ENCODE peak calls at places on chromosomes 3 and 15, in seven cellular contexts. One of them, this sample, is unnamed.

GRCh38 chr3:17811633-17812032 is 69.2 kb upstream of the TBC1D5 start:
- DNase-seq in HepG2: no peak
- DNase-seq in SK-N-SH: no peak
- DNase-seq in GM12878: no peak
- DNase-seq in HCT116: no peak
- DNase-seq in K562: no peak
- DNase-seq in H1: no peak
- DNase-seq in this sample: no peak

GRCh38 chr15:94259121-94259776 is 27.9 kb downstream of the MCTP2 start:
- DNase-seq in HepG2: no peak
- DNase-seq in SK-N-SH: no peak
- DNase-seq in GM12878: no peak
- DNase-seq in HCT116: no peak
- DNase-seq in K562: no peak
- DNase-seq in H1: no peak
- DNase-seq in this sample: no peak

GRCh38 chr3:185717121-185717520 is 107.7 kb downstream of the IGF2BP2 start:
- DNase-seq in HepG2: no peak
- DNase-seq in SK-N-SH: no peak
- DNase-seq in GM12878: no peak
- DNase-seq in HCT116: no peak
- DNase-seq in K562: no peak
- DNase-seq in H1: no peak
- DNase-seq in this sample: no peak

GRCh38 chr3:183268361-183268760 is 15.3 kb downstream of the B3GNT5 start:
- DNase-seq in HepG2: no peak
- DNase-seq in SK-N-SH: no peak
- DNase-seq in GM12878: no peak
- DNase-seq in HCT116: no peak
- DNase-seq in K562: no peak
- DNase-seq in H1: no peak
- DNase-seq in this sample: no peak

GRCh38 chr3:115245437-115245836 is 98.3 kb upstream of the ZBTB20 start:
- DNase-seq in HepG2: no peak
- DNase-seq in SK-N-SH: no peak
- DNase-seq in GM12878: no peak
- DNase-seq in HCT116: peak; percentile 67
- DNase-seq in K562: peak; percentile 23
- DNase-seq in H1: no peak
- DNase-seq in this sample: no peak

GRCh38 chr15:34049096-34049495 is 10.1 kb upstream of the AVEN start:
- DNase-seq in HepG2: no peak
- DNase-seq in SK-N-SH: no peak
- DNase-seq in GM12878: no peak
- DNase-seq in HCT116: no peak
- DNase-seq in K562: no peak
- DNase-seq in H1: no peak
- DNase-seq in this sample: no peak

GRCh38 chr3:2099779-2100191 is 1.1 kb downstream of the CNTN4 start:
- DNase-seq in HepG2: no peak
- DNase-seq in SK-N-SH: no peak
- DNase-seq in GM12878: no peak
- DNase-seq in HCT116: no peak
- DNase-seq in K562: no peak
- DNase-seq in H1: peak; percentile 56
- DNase-seq in this sample: no peak

GRCh38 chr3:149129326-149130123 is at the start of gene HPS3:
- DNase-seq in HepG2: peak; percentile 79
- DNase-seq in SK-N-SH: peak; percentile 96
- DNase-seq in GM12878: peak; percentile 46
- DNase-seq in HCT116: peak; percentile 73
- DNase-seq in K562: peak; percentile 91
- DNase-seq in H1: peak; percentile 87
- DNase-seq in this sample: peak; percentile 96

GRCh38 chr15:78696436-78696835 is 55.4 kb upstream of the CHRNB4 start:
- DNase-seq in HepG2: no peak
- DNase-seq in SK-N-SH: no peak
- DNase-seq in GM12878: no peak
- DNase-seq in HCT116: no peak
- DNase-seq in K562: no peak
- DNase-seq in H1: no peak
- DNase-seq in this sample: no peak

GRCh38 chr15:68499620-68500312 is 67.8 kb upstream of the ITGA11 start:
- DNase-seq in HepG2: no peak
- DNase-seq in SK-N-SH: no peak
- DNase-seq in GM12878: no peak
- DNase-seq in HCT116: no peak
- DNase-seq in K562: no peak
- DNase-seq in H1: peak; percentile 34
- DNase-seq in this sample: no peak

GRCh38 chr15:60172147-60172546 is 168.0 kb downstream of the FOXB1 start:
- DNase-seq in HepG2: no peak
- DNase-seq in SK-N-SH: no peak
- DNase-seq in GM12878: no peak
- DNase-seq in HCT116: no peak
- DNase-seq in K562: no peak
- DNase-seq in H1: no peak
- DNase-seq in this sample: no peak

GRCh38 chr15:51667478-51667877 is 13.8 kb upstream of the SCG3 start:
- DNase-seq in HepG2: no peak
- DNase-seq in SK-N-SH: peak; percentile 34
- DNase-seq in GM12878: no peak
- DNase-seq in HCT116: no peak
- DNase-seq in K562: no peak
- DNase-seq in H1: no peak
- DNase-seq in this sample: no peak

GRCh38 chr3:64195786-64196185 is 29.5 kb downstream of the PRICKLE2 start:
- DNase-seq in HepG2: no peak
- DNase-seq in SK-N-SH: no peak
- DNase-seq in GM12878: no peak
- DNase-seq in HCT116: no peak
- DNase-seq in K562: no peak
- DNase-seq in H1: no peak
- DNase-seq in this sample: no peak
- TF ChIP-seq JUND in HepG2: no peak
- TF ChIP-seq JUND in SK-N-SH: peak; percentile 21
- TF ChIP-seq JUND in GM12878: no peak
- TF ChIP-seq JUND in HCT116: no peak
- TF ChIP-seq JUND in K562: no peak
- TF ChIP-seq JUND in H1: no peak
- TF ChIP-seq JUND in this sample: no peak

GRCh38 chr15:66908503-66909095 is 156.8 kb upstream of the SMAD3 start:
- DNase-seq in HepG2: no peak
- DNase-seq in SK-N-SH: no peak
- DNase-seq in GM12878: no peak
- DNase-seq in HCT116: no peak
- DNase-seq in K562: no peak
- DNase-seq in H1: no peak
- DNase-seq in this sample: no peak

GRCh38 chr15:66907826-66908502 is 157.4 kb upstream of the SMAD3 start:
- DNase-seq in HepG2: peak; percentile 56
- DNase-seq in SK-N-SH: no peak
- DNase-seq in GM12878: peak; percentile 39
- DNase-seq in HCT116: no peak
- DNase-seq in K562: no peak
- DNase-seq in H1: no peak
- DNase-seq in this sample: no peak

GRCh38 chr15:66911131-66911700 is 154.2 kb upstream of the SMAD3 start:
- DNase-seq in HepG2: no peak
- DNase-seq in SK-N-SH: no peak
- DNase-seq in GM12878: no peak
- DNase-seq in HCT116: no peak
- DNase-seq in K562: no peak
- DNase-seq in H1: no peak
- DNase-seq in this sample: no peak

GRCh38 chr15:66912001-66912400 is 153.4 kb upstream of the SMAD3 start:
- DNase-seq in HepG2: no peak
- DNase-seq in SK-N-SH: no peak
- DNase-seq in GM12878: no peak
- DNase-seq in HCT116: no peak
- DNase-seq in K562: no peak
- DNase-seq in H1: no peak
- DNase-seq in this sample: no peak

GRCh38 chr15:66909381-66909890 is 156.0 kb upstream of the SMAD3 start:
- DNase-seq in HepG2: no peak
- DNase-seq in SK-N-SH: no peak
- DNase-seq in GM12878: no peak
- DNase-seq in HCT116: no peak
- DNase-seq in K562: no peak
- DNase-seq in H1: no peak
- DNase-seq in this sample: no peak
- TF ChIP-seq JUND in HepG2: no peak
- TF ChIP-seq JUND in SK-N-SH: no peak
- TF ChIP-seq JUND in GM12878: no peak
- TF ChIP-seq JUND in HCT116: no peak
- TF ChIP-seq JUND in K562: no peak
- TF ChIP-seq JUND in H1: no peak
- TF ChIP-seq JUND in this sample: no peak

DNA sequence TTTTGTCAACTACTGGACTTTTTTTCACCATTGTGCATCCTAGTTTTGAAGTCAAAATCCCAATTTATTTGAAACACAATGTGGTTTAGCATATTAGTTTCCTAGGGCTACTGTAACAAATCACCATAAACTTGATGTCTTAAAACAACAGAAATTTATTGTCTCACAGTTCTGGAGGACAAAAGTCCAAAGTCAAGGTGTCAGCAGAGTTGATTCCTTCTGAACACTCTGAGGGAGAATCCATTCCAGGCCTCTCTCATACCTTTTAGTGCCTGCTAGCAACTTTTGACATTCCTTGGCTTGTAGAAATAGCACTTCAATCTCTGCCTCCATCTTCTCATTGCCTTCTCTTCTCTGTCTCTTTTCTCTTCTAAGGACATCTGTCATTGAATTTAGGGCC is 14.9 kb upstream of the SLC27A2 start:
- DNase-seq in HepG2: no peak
- DNase-seq in SK-N-SH: no peak
- DNase-seq in GM12878: no peak
- DNase-seq in HCT116: no peak
- DNase-seq in K562: no peak
- DNase-seq in H1: no peak
- DNase-seq in this sample: no peak
- TF ChIP-seq JUND in HepG2: no peak
- TF ChIP-seq JUND in SK-N-SH: no peak
- TF ChIP-seq JUND in GM12878: no peak
- TF ChIP-seq JUND in HCT116: no peak
- TF ChIP-seq JUND in K562: no peak
- TF ChIP-seq JUND in H1: no peak
- TF ChIP-seq JUND in this sample: no peak

DNA sequence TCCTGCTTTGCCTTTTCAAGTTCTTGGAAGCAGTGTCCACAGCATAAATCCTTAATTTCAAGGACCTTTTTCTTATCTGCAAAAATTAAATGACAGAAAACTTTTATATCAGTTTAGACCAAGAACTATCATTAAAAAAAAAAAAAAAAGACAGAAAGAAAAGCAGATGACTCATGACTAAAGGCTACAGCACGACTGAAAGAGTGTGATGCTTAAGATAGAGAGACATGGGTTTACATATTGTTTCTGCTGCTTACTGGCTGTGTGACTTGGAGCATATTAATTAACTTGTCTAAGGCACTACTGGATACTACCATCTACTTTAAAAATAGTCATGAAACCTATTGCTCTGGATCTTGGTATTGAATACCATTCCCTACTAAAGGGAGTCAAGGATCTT is 62.3 kb downstream of the CEP152 start:
- DNase-seq in HepG2: no peak
- DNase-seq in SK-N-SH: no peak
- DNase-seq in GM12878: no peak
- DNase-seq in HCT116: no peak
- DNase-seq in K562: no peak
- DNase-seq in H1: no peak
- DNase-seq in this sample: no peak
- TF ChIP-seq JUND in HepG2: no peak
- TF ChIP-seq JUND in SK-N-SH: peak; percentile 27
- TF ChIP-seq JUND in GM12878: no peak
- TF ChIP-seq JUND in HCT116: no peak
- TF ChIP-seq JUND in K562: no peak
- TF ChIP-seq JUND in H1: no peak
- TF ChIP-seq JUND in this sample: no peak

DNA sequence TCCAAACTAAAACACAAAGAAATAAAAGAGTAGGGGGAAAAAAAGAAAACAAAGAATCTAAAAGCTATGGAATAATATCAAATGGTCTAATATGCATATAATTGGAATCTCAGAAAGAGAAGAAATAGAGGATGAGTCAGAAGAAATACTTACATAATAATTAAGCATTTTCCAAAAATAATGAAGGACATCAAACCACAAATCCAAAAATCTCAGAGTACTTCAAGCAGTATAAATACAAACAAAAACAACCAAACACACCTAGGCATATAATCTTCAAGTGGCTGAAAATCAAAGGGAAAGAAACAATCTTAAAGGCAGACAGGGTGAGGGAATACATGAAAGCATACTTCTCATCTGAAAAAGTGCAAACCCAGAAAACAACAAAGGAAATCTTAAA is 46.3 kb downstream of the MYLK start:
- DNase-seq in HepG2: no peak
- DNase-seq in SK-N-SH: no peak
- DNase-seq in GM12878: no peak
- DNase-seq in HCT116: no peak
- DNase-seq in K562: no peak
- DNase-seq in H1: no peak
- DNase-seq in this sample: no peak
- TF ChIP-seq JUND in HepG2: no peak
- TF ChIP-seq JUND in SK-N-SH: no peak
- TF ChIP-seq JUND in GM12878: no peak
- TF ChIP-seq JUND in HCT116: no peak
- TF ChIP-seq JUND in K562: no peak
- TF ChIP-seq JUND in H1: no peak
- TF ChIP-seq JUND in this sample: no peak

DNA sequence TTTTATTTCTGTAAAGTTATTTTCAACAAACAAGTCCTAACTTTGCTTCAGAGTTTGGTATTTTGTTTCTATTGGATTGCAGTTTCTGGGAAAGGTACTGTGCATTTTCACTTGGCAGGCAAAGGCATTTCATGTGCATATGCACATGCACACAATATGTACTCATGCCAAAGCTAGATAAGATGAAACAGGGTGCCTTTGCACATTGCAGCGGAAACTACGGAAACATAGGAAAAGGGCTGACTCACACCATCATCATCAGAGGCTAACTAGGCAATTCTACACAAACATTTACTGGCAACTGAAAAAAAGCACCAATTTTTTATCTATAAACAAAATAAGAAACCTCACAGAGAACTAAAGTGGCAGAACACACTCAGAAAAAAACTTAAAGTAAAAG is 550.6 kb upstream of the NECTIN3 start:
- DNase-seq in HepG2: no peak
- DNase-seq in SK-N-SH: no peak
- DNase-seq in GM12878: no peak
- DNase-seq in HCT116: peak; percentile 41
- DNase-seq in K562: peak; percentile 61
- DNase-seq in H1: no peak
- DNase-seq in this sample: no peak
- TF ChIP-seq JUND in HepG2: no peak
- TF ChIP-seq JUND in SK-N-SH: peak; percentile 81
- TF ChIP-seq JUND in GM12878: no peak
- TF ChIP-seq JUND in HCT116: peak; percentile 61
- TF ChIP-seq JUND in K562: peak; percentile 76
- TF ChIP-seq JUND in H1: no peak
- TF ChIP-seq JUND in this sample: no peak